ENCODE peak calls at places on chromosomes 2 and 18, in seven cellular contexts. One of them, this sample, is unnamed. For H3K4me1, the result is how much of the 10 kb centered on the place peaks cover.

GRCh38 chr18:50663626-50664441 is 103.9 kb downstream of the MAPK4 start:
- DNase-seq in transverse colon: no peak
- DNase-seq in SJSA1: no peak
- DNase-seq in H1: no peak
- DNase-seq in right lobe of liver: no peak
- DNase-seq in neuronal stem cell: no peak
- DNase-seq in stomach: no peak
- DNase-seq in this sample: no peak

GRCh38 chr2:216066255-216066654 is 15.4 kb downstream of the PECR start:
- DNase-seq in neuronal stem cell: no peak
- DNase-seq in H1: no peak
- DNase-seq in transverse colon: no peak
- DNase-seq in SJSA1: peak
- DNase-seq in right lobe of liver: no peak
- DNase-seq in stomach: no peak
- DNase-seq in this sample: no peak

GRCh38 chr18:11946756-11947155 is 34.6 kb upstream of the IMPA2 start:
- DNase-seq in stomach: no peak
- DNase-seq in H1: no peak
- DNase-seq in transverse colon: no peak
- DNase-seq in SJSA1: no peak
- DNase-seq in right lobe of liver: no peak
- DNase-seq in neuronal stem cell: no peak
- DNase-seq in this sample: no peak

GRCh38 chr2:206240335-206240734 is 34.1 kb upstream of the ZDBF2 start:
- DNase-seq in neuronal stem cell: no peak
- DNase-seq in right lobe of liver: no peak
- DNase-seq in transverse colon: no peak
- DNase-seq in H1: no peak
- DNase-seq in SJSA1: no peak
- DNase-seq in stomach: no peak
- DNase-seq in this sample: no peak

GRCh38 chr18:57889841-57890240 is 86.7 kb upstream of the ATP8B1 start:
- DNase-seq in right lobe of liver: no peak
- DNase-seq in neuronal stem cell: no peak
- DNase-seq in stomach: no peak
- DNase-seq in SJSA1: no peak
- DNase-seq in H1: no peak
- DNase-seq in transverse colon: no peak
- DNase-seq in this sample: no peak

GRCh38 chr2:69154031-69154430 is 141.1 kb downstream of the ANTXR1 start:
- DNase-seq in neuronal stem cell: no peak
- DNase-seq in stomach: no peak
- DNase-seq in transverse colon: no peak
- DNase-seq in SJSA1: no peak
- DNase-seq in H1: no peak
- DNase-seq in right lobe of liver: no peak
- DNase-seq in this sample: no peak

GRCh38 chr2:198314559-198315153 is 510.3 kb downstream of the PLCL1 start:
- DNase-seq in H1: no peak
- DNase-seq in neuronal stem cell: peak
- DNase-seq in SJSA1: peak
- DNase-seq in stomach: no peak
- DNase-seq in transverse colon: no peak
- DNase-seq in right lobe of liver: no peak
- DNase-seq in this sample: peak

GRCh38 chr2:83014462-83014861 is 1444.6 kb downstream of the SUCLG1 start:
- DNase-seq in right lobe of liver: no peak
- DNase-seq in stomach: no peak
- DNase-seq in SJSA1: no peak
- DNase-seq in neuronal stem cell: no peak
- DNase-seq in transverse colon: no peak
- DNase-seq in H1: no peak
- DNase-seq in this sample: no peak

GRCh38 chr2:176092270-176093144 is at the start of gene HOXD13:
- DNase-seq in stomach: peak
- DNase-seq in right lobe of liver: no peak
- DNase-seq in SJSA1: peak
- DNase-seq in neuronal stem cell: no peak
- DNase-seq in transverse colon: no peak
- DNase-seq in H1: no peak
- DNase-seq in this sample: no peak

GRCh38 chr2:164969909-164970690 is 14.8 kb upstream of the SLC38A11 start:
- DNase-seq in H1: no peak
- DNase-seq in right lobe of liver: no peak
- DNase-seq in transverse colon: no peak
- DNase-seq in stomach: no peak
- DNase-seq in neuronal stem cell: no peak
- DNase-seq in SJSA1: no peak
- DNase-seq in this sample: no peak

GRCh38 chr2:164964744-164965143 is 9.4 kb upstream of the SLC38A11 start:
- DNase-seq in stomach: no peak
- DNase-seq in H1: no peak
- DNase-seq in right lobe of liver: no peak
- DNase-seq in transverse colon: no peak
- DNase-seq in neuronal stem cell: no peak
- DNase-seq in SJSA1: no peak
- DNase-seq in this sample: no peak

GRCh38 chr2:164972216-164972615 is 16.9 kb upstream of the SLC38A11 start:
- DNase-seq in SJSA1: no peak
- DNase-seq in stomach: no peak
- DNase-seq in transverse colon: no peak
- DNase-seq in right lobe of liver: no peak
- DNase-seq in H1: no peak
- DNase-seq in neuronal stem cell: no peak
- DNase-seq in this sample: no peak

GRCh38 chr2:164967781-164968228 is 12.5 kb upstream of the SLC38A11 start:
- DNase-seq in SJSA1: peak
- DNase-seq in neuronal stem cell: no peak
- DNase-seq in stomach: no peak
- DNase-seq in right lobe of liver: no peak
- DNase-seq in H1: peak
- DNase-seq in transverse colon: no peak
- DNase-seq in this sample: peak

DNA sequence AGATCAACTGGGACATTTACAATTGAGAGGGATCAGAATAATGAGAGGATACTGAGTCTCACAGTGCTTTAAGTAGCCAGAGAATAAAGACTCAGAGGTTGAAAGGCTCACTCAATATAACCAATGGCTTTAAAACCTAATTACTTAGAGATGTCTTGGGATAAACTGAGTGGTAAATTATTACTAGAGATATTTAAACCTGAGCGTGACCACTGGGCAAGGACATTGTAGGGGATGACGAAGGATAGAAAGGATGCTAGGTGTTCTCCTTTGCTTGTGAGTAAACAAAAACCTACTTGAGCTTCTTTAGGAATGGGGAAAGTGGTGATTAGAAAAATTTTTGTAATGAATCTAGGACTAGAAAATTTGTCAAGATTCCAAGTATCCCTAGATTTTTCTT is 12.0 kb upstream of the SLC38A11 start:
- DNase-seq in transverse colon: no peak
- DNase-seq in stomach: no peak
- DNase-seq in SJSA1: peak
- DNase-seq in right lobe of liver: no peak
- DNase-seq in H1: no peak
- DNase-seq in neuronal stem cell: no peak
- DNase-seq in this sample: no peak
- H3K27ac ChIP-seq in transverse colon: no peak
- H3K27ac ChIP-seq in stomach: no peak
- H3K27ac ChIP-seq in SJSA1: peak
- H3K27ac ChIP-seq in right lobe of liver: no peak
- H3K27ac ChIP-seq in H1: no peak
- H3K27ac ChIP-seq in neuronal stem cell: no peak
- H3K27ac ChIP-seq in this sample: no peak

DNA sequence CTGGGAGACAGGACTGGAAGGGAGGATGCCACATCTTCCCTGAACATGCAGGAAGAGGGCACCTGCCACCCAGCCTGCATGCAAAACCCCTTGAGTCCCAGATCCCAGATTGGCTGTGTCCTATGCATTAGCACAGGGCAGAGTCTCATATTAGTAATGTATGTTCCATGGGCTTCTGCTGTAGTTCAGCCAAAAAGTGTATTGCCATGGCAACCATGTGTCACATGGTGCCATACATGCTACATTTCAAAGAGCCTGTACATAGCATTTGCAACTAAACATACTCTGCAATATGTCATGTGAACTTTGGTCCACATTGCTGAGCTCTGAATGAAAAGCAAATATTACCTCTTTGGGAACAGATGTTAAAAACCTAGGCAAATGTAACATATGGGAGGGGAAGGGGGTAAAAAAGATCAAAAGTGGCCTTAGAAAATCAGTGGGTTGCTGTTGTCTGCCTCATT is 78.4 kb downstream of the DPP4 start:
- DNase-seq in H1: no peak
- DNase-seq in neuronal stem cell: no peak
- DNase-seq in SJSA1: no peak
- DNase-seq in right lobe of liver: no peak
- DNase-seq in transverse colon: no peak
- DNase-seq in stomach: no peak
- DNase-seq in this sample: no peak
- H3K4me1 ChIP-seq in H1: under half
- H3K4me1 ChIP-seq in neuronal stem cell: under half
- H3K4me1 ChIP-seq in SJSA1: under half
- H3K4me1 ChIP-seq in right lobe of liver: under half
- H3K4me1 ChIP-seq in transverse colon: under half
- H3K4me1 ChIP-seq in stomach: under half
- H3K4me1 ChIP-seq in this sample: under half

GRCh38 chr2:9013403-9013802 is 9.9 kb upstream of the MBOAT2 start:
- DNase-seq in transverse colon: no peak
- DNase-seq in H1: no peak
- DNase-seq in neuronal stem cell: no peak
- DNase-seq in SJSA1: no peak
- DNase-seq in stomach: no peak
- DNase-seq in right lobe of liver: no peak
- DNase-seq in this sample: no peak

GRCh38 chr2:9021563-9022211 is 18.2 kb upstream of the MBOAT2 start:
- DNase-seq in SJSA1: no peak
- DNase-seq in transverse colon: no peak
- DNase-seq in H1: no peak
- DNase-seq in neuronal stem cell: no peak
- DNase-seq in right lobe of liver: no peak
- DNase-seq in stomach: no peak
- DNase-seq in this sample: no peak

GRCh38 chr2:9020267-9020666 is 16.8 kb upstream of the MBOAT2 start:
- DNase-seq in neuronal stem cell: no peak
- DNase-seq in right lobe of liver: no peak
- DNase-seq in transverse colon: no peak
- DNase-seq in H1: no peak
- DNase-seq in stomach: no peak
- DNase-seq in SJSA1: no peak
- DNase-seq in this sample: no peak

GRCh38 chr2:9018534-9018933 is 15.1 kb upstream of the MBOAT2 start:
- DNase-seq in H1: no peak
- DNase-seq in stomach: no peak
- DNase-seq in transverse colon: no peak
- DNase-seq in neuronal stem cell: no peak
- DNase-seq in SJSA1: no peak
- DNase-seq in right lobe of liver: no peak
- DNase-seq in this sample: no peak

DNA sequence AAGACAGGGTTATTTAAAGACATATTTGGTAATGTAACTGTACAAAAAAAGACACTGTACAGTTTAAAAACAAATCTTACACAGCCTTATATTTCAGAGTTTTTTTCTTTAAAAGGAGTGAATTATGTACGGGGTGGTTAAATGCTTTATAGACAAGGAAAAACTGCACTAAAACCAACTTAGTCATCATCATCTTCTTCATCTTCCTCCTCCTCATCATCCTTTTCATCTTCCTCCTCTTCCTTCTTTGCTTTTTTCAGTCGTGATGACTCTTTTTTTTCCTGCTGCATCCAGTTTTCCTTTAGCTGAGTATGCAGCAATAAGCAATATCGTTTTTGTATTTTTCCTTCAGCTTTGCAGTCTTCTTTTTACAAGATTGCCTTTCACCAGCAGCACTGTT is 14.6 kb upstream of the MBOAT2 start:
- DNase-seq in stomach: no peak
- DNase-seq in transverse colon: no peak
- DNase-seq in SJSA1: no peak
- DNase-seq in neuronal stem cell: no peak
- DNase-seq in right lobe of liver: no peak
- DNase-seq in H1: no peak
- DNase-seq in this sample: no peak
- H3K4me3 ChIP-seq in stomach: no peak
- H3K4me3 ChIP-seq in transverse colon: no peak
- H3K4me3 ChIP-seq in SJSA1: no peak
- H3K4me3 ChIP-seq in neuronal stem cell: no peak
- H3K4me3 ChIP-seq in right lobe of liver: no peak
- H3K4me3 ChIP-seq in H1: no peak
- H3K4me3 ChIP-seq in this sample: no peak

GRCh38 chr2:201452058-201452736 is 657 bp downstream of the STRADB start:
- DNase-seq in stomach: no peak
- DNase-seq in neuronal stem cell: no peak
- DNase-seq in right lobe of liver: no peak
- DNase-seq in SJSA1: peak
- DNase-seq in transverse colon: peak
- DNase-seq in H1: no peak
- DNase-seq in this sample: no peak

GRCh38 chr2:201450910-201451329 is 338 bp downstream of the TRAK2 start:
- DNase-seq in H1: no peak
- DNase-seq in right lobe of liver: no peak
- DNase-seq in SJSA1: no peak
- DNase-seq in neuronal stem cell: no peak
- DNase-seq in stomach: no peak
- DNase-seq in transverse colon: no peak
- DNase-seq in this sample: no peak

GRCh38 chr2:201451330-201452057 is at the start of the genes STRADB and TRAK2:
- DNase-seq in transverse colon: peak
- DNase-seq in H1: peak
- DNase-seq in neuronal stem cell: peak
- DNase-seq in right lobe of liver: peak
- DNase-seq in SJSA1: peak
- DNase-seq in stomach: peak
- DNase-seq in this sample: peak

GRCh38 chr2:201448701-201449100 is 2.6 kb downstream of the TRAK2 start:
- DNase-seq in stomach: no peak
- DNase-seq in right lobe of liver: no peak
- DNase-seq in neuronal stem cell: no peak
- DNase-seq in SJSA1: no peak
- DNase-seq in H1: no peak
- DNase-seq in transverse colon: peak
- DNase-seq in this sample: no peak

DNA sequence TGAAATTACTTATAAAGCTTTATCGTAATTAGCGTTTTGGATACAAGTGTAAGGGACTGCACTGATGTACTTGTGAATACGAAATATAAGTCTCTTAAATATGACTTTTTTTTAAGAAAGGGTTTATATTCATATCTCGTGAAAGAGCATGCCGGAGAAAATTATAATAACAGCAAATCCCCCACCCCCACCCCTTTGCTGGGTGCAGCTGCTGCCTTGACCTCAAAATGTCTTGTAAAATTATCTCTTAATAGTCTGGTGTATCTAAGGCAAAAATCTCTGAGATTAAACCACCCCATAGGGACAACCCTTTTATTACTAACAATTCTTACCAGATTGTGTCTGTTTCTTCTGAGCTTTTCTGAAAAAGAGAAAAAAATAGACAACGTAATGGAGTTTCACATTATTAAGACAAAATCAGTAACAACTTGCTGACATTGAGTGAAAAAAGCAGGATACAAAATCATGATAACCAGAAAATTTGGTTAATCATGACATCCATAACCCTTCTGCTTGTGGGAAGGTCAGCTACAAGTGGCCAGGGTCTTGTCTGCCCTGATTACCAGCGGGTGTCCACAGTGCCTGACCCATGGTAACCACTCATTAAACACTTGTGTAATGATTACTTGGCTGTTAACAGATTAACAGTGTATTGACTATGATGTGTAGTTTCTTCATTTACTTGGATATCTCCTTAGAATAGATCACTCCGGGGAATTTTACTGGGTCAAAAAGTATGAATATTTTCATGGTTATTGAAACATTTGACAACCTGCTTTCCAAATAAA is 1.5 kb downstream of the STRADB start:
- DNase-seq in right lobe of liver: no peak
- DNase-seq in transverse colon: no peak
- DNase-seq in H1: no peak
- DNase-seq in neuronal stem cell: no peak
- DNase-seq in stomach: no peak
- DNase-seq in SJSA1: no peak
- DNase-seq in this sample: no peak
- H3K27ac ChIP-seq in right lobe of liver: peak
- H3K27ac ChIP-seq in transverse colon: peak
- H3K27ac ChIP-seq in H1: no peak
- H3K27ac ChIP-seq in neuronal stem cell: no peak
- H3K27ac ChIP-seq in stomach: no peak
- H3K27ac ChIP-seq in SJSA1: no peak
- H3K27ac ChIP-seq in this sample: no peak

This sample was measured in iPS DF 6.9.